ENCODE peak calls at places on chromosomes 1 and 21, in eight cellular contexts. B is HT-29; N is activated CD4-positive, alpha-beta T cell treated with anti-CD3 and anti-CD28 coated beads, Interleukin-2, amount 50 U/mL, for 1 hour; L is HS-5; V is activated CD4-positive, alpha-beta memory T cell treated with anti-CD3 and anti-CD28 coated beads for 36 hours; Y is stimulated activated CD4-positive, alpha-beta T cell treated with anti-CD3 and anti-CD28 coated beads, Interleukin-4, amount 100 ng/mL, for 24 hours; X is NCI-H524; R is NT2/D1. H is an unnamed sample.

GRCh38 chr1:58823481-58824010 is 39.7 kb upstream of the JUN start:
- DNase-seq in R (no peak), X (no peak), N (no peak), B (peak; percentile 79), V (no peak), L (peak; percentile 90), Y (no peak), H (no peak)

GRCh38 chr1:85579619-85580018 is 942 bp upstream of the CCN1 start:
- DNase-seq in X (no peak), R (no peak), Y (no peak), L (no peak), N (no peak), B (no peak), V (no peak), H (peak; percentile 80)

GRCh38 chr1:61120998-61121397 is 38.6 kb downstream of the NFIA start:
- DNase-seq in X (no peak), Y (no peak), V (no peak), L (no peak), B (no peak), N (no peak), R (no peak), H (no peak)

GRCh38 chr1:7301346-7301993 is 469.6 kb upstream of the VAMP3 start:
- DNase-seq in R (no peak), V (no peak), Y (no peak), N (no peak), B (no peak), L (no peak), X (no peak), H (no peak)

GRCh38 chr1:45615885-45616284 is 8.0 kb downstream of the CCDC17 start:
- DNase-seq in L (no peak), R (no peak), Y (no peak), X (no peak), V (no peak), N (no peak), B (no peak), H (no peak)

GRCh38 chr1:52057876-52058275 is 1.8 kb downstream of the BTF3L4 start:
- DNase-seq in N (no peak), Y (no peak), B (no peak), V (no peak), X (no peak), R (no peak), L (no peak), H (no peak)

GRCh38 chr1:20029178-20029912 is 40.6 kb upstream of the PLA2G5 start:
- DNase-seq in R (no peak), V (no peak), L (no peak), B (no peak), N (no peak), X (no peak), Y (no peak), H (no peak)

GRCh38 chr1:247386695-247387094 is 29.3 kb upstream of the NLRP3 start:
- DNase-seq in Y (no peak), V (no peak), R (no peak), X (no peak), N (no peak), L (no peak), B (no peak), H (no peak)

GRCh38 chr1:86259390-86259789 is 102.8 kb upstream of the COL24A1 start:
- DNase-seq in Y (no peak), R (no peak), X (no peak), L (peak; percentile 20), N (no peak), V (no peak), B (no peak), H (no peak)

GRCh38 chr1:234556245-234556943 is 53.6 kb downstream of the IRF2BP2 start:
- DNase-seq in X (no peak), N (no peak), B (no peak), L (no peak), R (no peak), V (no peak), Y (no peak), H (no peak)

GRCh38 chr1:66729130-66729922 is 22.9 kb upstream of the DYNLT5 start:
- DNase-seq in X (no peak), L (no peak), N (no peak), R (no peak), V (peak; percentile 51), Y (no peak), B (no peak), H (no peak)

GRCh38 chr1:17005365-17005740 is 6.4 kb downstream of the ATP13A2 start:
- DNase-seq in L (no peak), V (no peak), B (no peak), R (no peak), X (no peak), Y (no peak), N (no peak), H (no peak)

GRCh38 chr1:51488372-51489050 is 30.6 kb downstream of the EPS15 start:
- DNase-seq in R (no peak), L (peak; percentile 14), Y (no peak), V (no peak), X (no peak), B (no peak), N (no peak), H (no peak)

GRCh38 chr1:56788588-56788987 is 30.6 kb downstream of the FYB2 start:
- DNase-seq in V (no peak), N (no peak), X (no peak), R (no peak), Y (no peak), L (no peak), B (no peak), H (peak; percentile 72)

GRCh38 chr1:25174363-25174729 is 58.0 kb downstream of the SYF2 start:
- DNase-seq in N (no peak), X (no peak), R (no peak), V (no peak), B (no peak), L (no peak), Y (no peak), H (no peak)

GRCh38 chr1:206956313-206956597 is 10.0 kb upstream of the PIGR start:
- DNase-seq in X (no peak), N (no peak), R (no peak), Y (no peak), L (no peak), V (no peak), B (no peak), H (no peak)

GRCh38 chr1:22287946-22288520 is 145.1 kb upstream of the WNT4 start:
- DNase-seq in B (no peak), V (no peak), X (no peak), Y (no peak), R (no peak), N (no peak), L (no peak), H (peak; percentile 46)

GRCh38 chr1:190365283-190365682 is 112.4 kb downstream of the BRINP3 start:
- DNase-seq in R (no peak), B (no peak), L (no peak), V (no peak), X (no peak), N (no peak), Y (no peak), H (no peak)

GRCh38 chr1:100626397-100626796 is 88.5 kb downstream of the GPR88 start:
- DNase-seq in V (no peak), B (no peak), R (no peak), X (no peak), L (no peak), N (no peak), Y (no peak), H (no peak)

GRCh38 chr1:75672528-75673393 is 51.7 kb upstream of the ACADM start:
- DNase-seq in X (no peak), L (peak; percentile 78), B (peak; percentile 42), N (no peak), Y (no peak), R (peak; percentile 54), V (no peak), H (no peak)

GRCh38 chr1:157993179-157994080 is at the start of gene KIRREL1:
- DNase-seq in Y (no peak), R (no peak), B (peak; percentile 26), X (no peak), V (peak; percentile 13), N (no peak), L (peak; percentile 61), H (peak; percentile 89)

GRCh38 chr1:155083865-155084721 is 5.5 kb downstream of the EFNA3 start:
- DNase-seq in L (no peak), R (no peak), N (no peak), B (peak; percentile 62), Y (no peak), V (peak; percentile 60), X (peak; percentile 50), H (no peak)

GRCh38 chr1:36753451-36753850 is 270.7 kb upstream of the CSF3R start:
- DNase-seq in X (no peak), B (no peak), Y (no peak), L (no peak), N (no peak), R (no peak), V (no peak), H (no peak)

GRCh38 chr1:64856564-64856963 is 109.8 kb downstream of the JAK1 start:
- DNase-seq in L (no peak), R (no peak), Y (no peak), N (no peak), X (peak; percentile 48), B (no peak), V (no peak), H (no peak)

GRCh38 chr21:40445349-40445921 is 401.5 kb downstream of the DSCAM start:
- DNase-seq in V (no peak), Y (no peak), X (no peak), R (no peak), B (no peak), L (no peak), N (no peak), H (no peak)

GRCh38 chr1:174743654-174744561 is 255.8 kb upstream of the CACYBP start:
- DNase-seq in V (no peak), Y (no peak), L (peak; percentile 29), B (peak; percentile 48), X (no peak), R (peak; percentile 27), N (no peak), H (no peak)

GRCh38 chr1:150106331-150106730 is 38.8 kb downstream of the VPS45 start:
- DNase-seq in Y (peak; percentile 25), L (no peak), R (no peak), X (no peak), V (peak; percentile 30), N (peak; percentile 13), B (no peak), H (no peak)

GRCh38 chr1:30761312-30762151 is 4.0 kb upstream of the LAPTM5 start:
- DNase-seq in Y (no peak), L (no peak), N (no peak), V (no peak), B (no peak), R (no peak), X (no peak), H (peak; percentile 51)

GRCh38 chr1:167564592-167564991 is 11.0 kb upstream of the CREG1 start:
- DNase-seq in R (no peak), X (no peak), N (no peak), Y (no peak), V (no peak), B (no peak), L (no peak), H (no peak)

GRCh38 chr1:84525738-84526137 is 19.4 kb upstream of the GNG5 start:
- DNase-seq in L (no peak), Y (no peak), N (no peak), B (no peak), R (no peak), X (no peak), V (no peak), H (no peak)

GRCh38 chr1:42336978-42337377 is 1.9 kb upstream of the FOXJ3 start:
- DNase-seq in X (no peak), R (no peak), L (no peak), V (no peak), Y (no peak), B (no peak), N (no peak), H (no peak)

H was measured in kidney.